ENCODE peak calls at places on chromosomes 4 and X, in seven cellular contexts. Z is mammary epithelial cell; W is tibial artery; U is effector memory CD4-positive, alpha-beta T cell; C is neural progenitor cell; Y is trophoblast cell; H is astrocyte. S is an unnamed sample. For H3K9me3, the result is how much of the 10 kb centered on the place peaks cover.

GRCh38 chr4:86857341-86858052 is 8.3 kb upstream of the SLC10A6 start:
- DNase-seq in Y (peak), H (no peak), C (no peak), Z (peak), W (no peak), U (no peak), S (no peak)

GRCh38 chr4:73068496-73069337 is 799 bp downstream of the COX18 start:
- DNase-seq in U (no peak), C (peak), Z (peak), W (no peak), Y (peak), H (peak), S (no peak)

GRCh38 chrX:39726810-39727209 is 370.9 kb downstream of the BCOR start:
- DNase-seq in C (no peak), U (no peak), Y (peak), H (peak), Z (peak), W (no peak), S (no peak)

GRCh38 chrX:135973025-135973547 is 702 bp downstream of the MMGT1 start:
- DNase-seq in Y (peak), W (no peak), Z (peak), C (no peak), U (no peak), H (no peak), S (no peak)

GRCh38 chr4:93731448-93731847 is 97.1 kb upstream of the ATOH1 start:
- DNase-seq in Y (peak), Z (no peak), C (no peak), W (no peak), U (no peak), H (peak), S (no peak)

GRCh38 chr4:86338989-86339388 is 20.9 kb downstream of the MAPK10 start:
- DNase-seq in W (no peak), Y (peak), C (no peak), H (peak), Z (peak), U (no peak), S (no peak)

GRCh38 chrX:152245231-152245630 is 106.9 kb upstream of the MAGEA10 start:
- DNase-seq in C (no peak), H (peak), U (no peak), Z (peak), W (no peak), Y (no peak), S (no peak)

GRCh38 chr4:41013746-41014145 is 200.6 kb downstream of the APBB2 start:
- DNase-seq in Y (no peak), W (no peak), U (no peak), H (no peak), C (no peak), Z (no peak), S (no peak)

GRCh38 chr4:2009651-2010233 is 968 bp upstream of the NELFA start:
- DNase-seq in Y (peak), W (peak), H (peak), Z (peak), U (peak), C (peak), S (peak)

GRCh38 chrX:111857534-111857933 is 18.4 kb upstream of the TRPC5OS start:
- DNase-seq in Y (no peak), Z (no peak), U (no peak), C (no peak), H (no peak), W (no peak), S (no peak)

GRCh38 chr4:41268024-41268423 is 11.3 kb downstream of the UCHL1 start:
- DNase-seq in W (no peak), U (no peak), Y (no peak), C (no peak), H (no peak), Z (no peak), S (no peak)

GRCh38 chrX:134782796-134783195 is 124.5 kb upstream of the PLAC1 start:
- DNase-seq in Y (peak), H (no peak), C (peak), Z (peak), U (no peak), W (no peak), S (no peak)

GRCh38 chrX:27336466-27337091 is 126.6 kb downstream of the PPP4R3C start:
- DNase-seq in H (no peak), U (no peak), C (peak), Z (peak), Y (peak), W (no peak), S (peak)

GRCh38 chrX:40845331-40845911 is 110.1 kb upstream of the MED14 start:
- DNase-seq in C (peak), Z (peak), U (no peak), H (peak), W (no peak), Y (peak), S (no peak)

GRCh38 chr4:25872851-25873631 is 10.3 kb upstream of the SEL1L3 start:
- DNase-seq in H (no peak), Y (no peak), Z (no peak), C (no peak), U (no peak), W (no peak), S (no peak)

GRCh38 chr4:38141808-38142500 is 181.8 kb downstream of the PTTG2 start:
- DNase-seq in C (no peak), Z (no peak), Y (no peak), H (peak), W (no peak), U (no peak), S (no peak)

GRCh38 chr4:6200011-6200921 is at the start of gene JAKMIP1:
- DNase-seq in Y (peak), U (peak), Z (peak), H (peak), W (peak), C (peak), S (peak)

GRCh38 chrX:22122510-22122909 is 90.4 kb downstream of the PHEX start:
- DNase-seq in Y (no peak), C (no peak), U (no peak), W (peak), Z (peak), H (peak), S (no peak)

GRCh38 chrX:37420179-37420578 is 71.0 kb downstream of the PRRG1 start:
- DNase-seq in W (no peak), U (no peak), Z (peak), C (no peak), H (no peak), Y (no peak), S (no peak)

GRCh38 chrX:51608766-51609165 is 9.9 kb downstream of the CENPVL3 start:
- DNase-seq in W (no peak), Y (peak), U (no peak), C (no peak), Z (no peak), H (peak), S (no peak)

GRCh38 chr4:123449780-123450179 is 53.2 kb downstream of the SPRY1 start:
- DNase-seq in H (peak), U (no peak), Z (peak), Y (no peak), C (no peak), W (no peak), S (no peak)

GRCh38 chrX:53262918-53263394 is 18.4 kb downstream of the IQSEC2 start:
- DNase-seq in C (no peak), U (no peak), W (no peak), Y (peak), Z (peak), H (peak), S (no peak)

GRCh38 chr4:145533011-145533410 is 51.4 kb downstream of the SMAD1 start:
- DNase-seq in H (peak), U (no peak), Y (no peak), W (no peak), Z (peak), C (no peak), S (no peak)

GRCh38 chr4:80265571-80266266 is 745 bp upstream of the FGF5 start:
- DNase-seq in Z (peak), Y (peak), H (peak), W (no peak), C (peak), U (no peak), S (no peak)

GRCh38 chr4:41437264-41437566 is 100.7 kb upstream of the LIMCH1 start:
- DNase-seq in W (no peak), U (no peak), H (no peak), Z (no peak), Y (no peak), C (peak), S (no peak)

GRCh38 chr4:6242271-6243029 is 27.2 kb upstream of the WFS1 start:
- DNase-seq in U (no peak), Z (no peak), Y (no peak), W (no peak), C (no peak), H (no peak), S (no peak)

GRCh38 chrX:108235990-108236389 is 144.4 kb downstream of the ATG4A start:
- DNase-seq in W (no peak), Z (no peak), C (no peak), Y (no peak), H (no peak), U (no peak), S (no peak)

GRCh38 chr4:94871644-94872305 is 114.0 kb downstream of the BMPR1B start:
- DNase-seq in H (no peak), C (no peak), W (no peak), Z (no peak), U (no peak), Y (peak), S (no peak)

GRCh38 chr4:152417648-152418047 is 118.2 kb downstream of the FBXW7 start:
- DNase-seq in Y (no peak), Z (no peak), C (peak), W (no peak), H (no peak), U (no peak), S (no peak)

GRCh38 chrX:69546417-69546816 is 42.3 kb downstream of the NALF2 start:
- DNase-seq in Z (no peak), C (no peak), Y (no peak), W (no peak), U (no peak), H (no peak), S (no peak)

GRCh38 chr4:19403786-19404185 is 847.9 kb upstream of the SLIT2 start:
- DNase-seq in Y (no peak), C (no peak), H (no peak), Z (no peak), W (no peak), U (no peak), S (no peak)
- H3K9me3 ChIP-seq in Y (under half), C (under half), H (under half), Z (under half), W (under half), U (under half), S (under half)

GRCh38 chrX:145923376-145923775 is 105.7 kb downstream of the SLITRK2 start:
- DNase-seq in H (no peak), U (no peak), W (no peak), Z (no peak), Y (no peak), C (peak), S (no peak)

DNA sequence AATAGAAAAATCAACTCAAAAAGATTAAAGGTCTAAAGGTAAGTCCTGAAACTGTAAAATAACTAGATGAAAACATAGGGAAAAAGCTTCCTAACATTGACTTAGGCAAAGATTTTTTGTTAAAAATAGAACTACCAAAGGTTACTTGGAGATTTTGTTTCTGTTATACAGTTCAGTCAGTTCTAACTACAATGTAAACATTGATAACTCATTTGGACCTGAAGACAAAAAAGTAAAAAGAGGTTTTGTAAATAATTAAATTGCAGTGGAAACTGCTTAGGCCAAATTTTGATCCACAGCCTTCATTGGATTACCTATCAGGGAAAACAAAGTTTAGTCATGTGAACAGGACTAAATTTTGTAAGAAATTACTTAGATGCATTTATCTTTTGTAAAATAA is 101.8 kb downstream of the SLITRK2 start:
- DNase-seq in U (no peak), Z (no peak), Y (no peak), H (no peak), C (no peak), W (no peak), S (no peak)
- H3K9me3 ChIP-seq in U (under half), Z (under half), Y (under half), H (under half), C (under half), W (under half), S (under half)

GRCh38 chr4:160257324-160257723 is 1154.4 kb downstream of the RAPGEF2 start:
- DNase-seq in Y (no peak), W (no peak), H (no peak), U (no peak), C (no peak), Z (peak), S (no peak)
- H3K9me3 ChIP-seq in Y (under half), W (under half), H (under half), U (under half), C (under half), Z (under half), S (under half)

DNA sequence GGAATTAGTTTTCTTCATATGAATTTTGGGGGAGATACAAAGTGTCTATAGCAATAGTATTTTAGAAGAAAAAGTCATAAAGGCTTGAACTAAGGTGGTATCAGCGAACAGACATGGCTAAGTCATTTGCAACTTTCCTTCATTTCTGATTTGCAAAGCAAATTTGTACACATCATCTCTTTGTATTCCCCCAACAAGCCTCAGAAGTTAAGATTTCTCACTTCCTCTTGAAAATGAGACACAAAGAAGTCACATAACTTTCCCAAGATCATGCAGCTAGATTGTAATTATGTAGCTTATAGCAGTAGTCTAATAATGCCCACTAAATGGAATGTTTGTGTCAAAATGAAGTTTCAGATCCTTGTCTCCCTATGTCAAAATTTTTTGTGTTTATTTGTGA is 709.8 kb upstream of the HS3ST1 start:
- DNase-seq in U (no peak), Y (no peak), W (no peak), H (no peak), Z (no peak), C (no peak), S (no peak)
- H3K9me3 ChIP-seq in U (under half), Y (under half), W (under half), H (under half), Z (under half), C (under half), S (under half)

GRCh38 chrX:44022964-44023363 is 49.8 kb upstream of the NDP start:
- DNase-seq in W (no peak), Z (no peak), U (no peak), C (no peak), Y (no peak), H (no peak), S (no peak)
- H3K9me3 ChIP-seq in W (under half), Z (under half), U (under half), C (under half), Y (under half), H (under half), S (under half)

GRCh38 chr4:185689407-185689806 is 122.6 kb downstream of the SORBS2 start:
- DNase-seq in Z (no peak), Y (no peak), W (no peak), H (no peak), C (no peak), U (no peak), S (no peak)
- H3K9me3 ChIP-seq in Z (under half), Y (under half), W (under half), H (under half), C (under half), U (under half), S (under half)

DNA sequence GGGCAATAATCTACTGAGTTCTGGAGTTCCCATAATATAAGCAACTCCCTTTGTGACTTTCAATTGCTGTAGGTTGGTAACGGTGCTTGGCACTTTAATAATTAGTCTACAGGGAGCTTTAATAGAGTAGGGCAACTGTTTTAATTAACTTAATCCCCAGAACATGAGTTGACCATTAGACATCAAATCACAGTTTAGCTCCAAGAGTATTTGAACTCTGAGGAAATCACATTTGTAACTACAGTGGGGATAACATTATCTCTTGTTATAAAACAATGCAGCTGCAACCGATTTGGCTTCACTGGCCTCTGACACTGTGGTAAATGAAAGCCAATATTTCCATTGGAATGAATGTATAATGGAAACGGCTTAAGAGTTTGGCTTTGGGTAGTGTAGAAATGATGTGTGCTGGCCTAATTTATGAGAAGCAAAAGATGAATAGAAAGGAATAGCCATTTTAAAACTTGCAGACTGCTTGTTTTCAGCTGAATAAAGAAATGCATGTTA is 1602.6 kb downstream of the STIM2 start:
- DNase-seq in U (no peak), W (no peak), H (no peak), Y (no peak), Z (no peak), C (no peak), S (no peak)
- H3K9me3 ChIP-seq in U (under half), W (under half), H (under half), Y (under half), Z (under half), C (under half), S (under half)

GRCh38 chr4:13536607-13537006 is 7.7 kb downstream of the NKX3-2 start:
- DNase-seq in W (no peak), H (no peak), Z (no peak), U (no peak), Y (no peak), C (no peak), S (no peak)
- H3K9me3 ChIP-seq in W (under half), H (under half), Z (under half), U (under half), Y (under half), C (under half), S (under half)